ENCODE peak calls at places on chromosome 1, in nine cellular contexts. J, O, I, A, Y, K, N, S and U are unnamed samples.

GRCh38 chr1:6384962-6385672 is 8.4 kb downstream of the ACOT7 start:
- DNase-seq in J (no peak), O (no peak), I (no peak), A (no peak), Y (no peak), K (no peak), N (no peak), S (peak), U (no peak)

GRCh38 chr1:32652244-32652962 is 1.4 kb downstream of the RBBP4 start:
- DNase-seq in J (no peak), O (no peak), I (no peak), A (no peak), Y (no peak), K (no peak), N (no peak), S (no peak), U (no peak)

GRCh38 chr1:217274927-217275616 is 355.8 kb downstream of the GPATCH2 start:
- DNase-seq in J (no peak), O (no peak), I (no peak), A (no peak), Y (no peak), K (peak), N (no peak), S (no peak), U (no peak)

GRCh38 chr1:15344800-15345710 is 64.6 kb upstream of the EFHD2 start:
- DNase-seq in J (no peak), O (no peak), I (no peak), A (no peak), Y (no peak), K (no peak), N (no peak), S (no peak), U (no peak)

GRCh38 chr1:20726932-20727745 is 5.4 kb downstream of the SH2D5 start:
- DNase-seq in J (no peak), O (no peak), I (no peak), A (peak), Y (peak), K (no peak), N (no peak), S (peak), U (no peak)

GRCh38 chr1:9296850-9297249 is 4.2 kb downstream of the SPSB1 start:
- DNase-seq in J (no peak), O (no peak), I (no peak), A (no peak), Y (no peak), K (no peak), N (no peak), S (no peak), U (no peak)

GRCh38 chr1:171251741-171252300 is 3.5 kb downstream of the FMO1 start:
- DNase-seq in J (no peak), O (peak), I (no peak), A (no peak), Y (no peak), K (no peak), N (peak), S (no peak), U (peak)

GRCh38 chr1:227111782-227112181 is 171.7 kb downstream of the COQ8A start:
- DNase-seq in J (no peak), O (no peak), I (no peak), A (no peak), Y (no peak), K (no peak), N (no peak), S (no peak), U (no peak)

GRCh38 chr1:91889717-91890459 is 3.9 kb upstream of the TGFBR3 start:
- DNase-seq in J (no peak), O (peak), I (no peak), A (peak), Y (no peak), K (peak), N (peak), S (no peak), U (no peak)

GRCh38 chr1:56993355-56993985 is 27.7 kb upstream of the C8B start:
- DNase-seq in J (no peak), O (no peak), I (no peak), A (no peak), Y (no peak), K (no peak), N (no peak), S (no peak), U (no peak)

GRCh38 chr1:172360511-172360910 is 60.0 kb upstream of the C1orf105 start:
- DNase-seq in J (no peak), O (no peak), I (peak), A (no peak), Y (no peak), K (peak), N (no peak), S (no peak), U (no peak)

GRCh38 chr1:53182111-53182593 is 14.5 kb upstream of the CPT2 start:
- DNase-seq in J (peak), O (peak), I (peak), A (peak), Y (peak), K (peak), N (peak), S (peak), U (peak)

GRCh38 chr1:111739984-111740765 is 980 bp upstream of the INKA2 start:
- DNase-seq in J (peak), O (peak), I (peak), A (peak), Y (peak), K (peak), N (peak), S (peak), U (peak)

GRCh38 chr1:46411601-46412341 is 17.7 kb downstream of the FAAH start:
- DNase-seq in J (no peak), O (no peak), I (peak), A (no peak), Y (no peak), K (no peak), N (no peak), S (no peak), U (no peak)
- TF ChIP-seq CTCF in J (no peak), O (peak), I (peak), A (peak), Y (peak), K (peak), N (no peak), S (no peak), U (no peak)

GRCh38 chr1:190615818-190616217 is 138.2 kb upstream of the BRINP3 start:
- DNase-seq in J (no peak), O (no peak), I (peak), A (no peak), Y (no peak), K (no peak), N (no peak), S (no peak), U (no peak)
- TF ChIP-seq CTCF in J (no peak), O (no peak), I (peak), A (no peak), Y (no peak), K (no peak), N (no peak), S (no peak), U (no peak)

DNA sequence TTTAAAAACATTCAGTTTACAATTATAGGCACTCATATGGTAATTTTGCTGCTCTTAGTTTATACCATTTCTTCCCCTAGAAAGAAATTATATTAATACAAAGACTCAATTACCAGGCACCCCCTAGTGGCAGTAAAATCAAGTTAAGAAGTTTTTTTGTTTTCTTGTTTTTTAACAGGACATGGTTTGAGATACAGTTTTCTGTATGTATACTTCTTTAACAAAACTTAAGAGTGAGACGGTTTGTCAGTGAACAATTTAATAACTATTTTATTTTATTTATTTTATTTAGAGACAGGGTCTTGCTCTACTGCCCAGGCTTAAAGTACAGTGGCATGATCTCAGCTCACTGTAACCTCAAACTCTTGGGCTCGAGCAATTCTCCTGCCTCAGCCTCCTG is 224.6 kb downstream of the FAF1 start:
- DNase-seq in J (no peak), O (peak), I (no peak), A (no peak), Y (no peak), K (peak), N (peak), S (no peak), U (no peak)
- TF ChIP-seq CTCF in J (peak), O (peak), I (peak), A (peak), Y (peak), K (peak), N (peak), S (peak), U (no peak)

DNA sequence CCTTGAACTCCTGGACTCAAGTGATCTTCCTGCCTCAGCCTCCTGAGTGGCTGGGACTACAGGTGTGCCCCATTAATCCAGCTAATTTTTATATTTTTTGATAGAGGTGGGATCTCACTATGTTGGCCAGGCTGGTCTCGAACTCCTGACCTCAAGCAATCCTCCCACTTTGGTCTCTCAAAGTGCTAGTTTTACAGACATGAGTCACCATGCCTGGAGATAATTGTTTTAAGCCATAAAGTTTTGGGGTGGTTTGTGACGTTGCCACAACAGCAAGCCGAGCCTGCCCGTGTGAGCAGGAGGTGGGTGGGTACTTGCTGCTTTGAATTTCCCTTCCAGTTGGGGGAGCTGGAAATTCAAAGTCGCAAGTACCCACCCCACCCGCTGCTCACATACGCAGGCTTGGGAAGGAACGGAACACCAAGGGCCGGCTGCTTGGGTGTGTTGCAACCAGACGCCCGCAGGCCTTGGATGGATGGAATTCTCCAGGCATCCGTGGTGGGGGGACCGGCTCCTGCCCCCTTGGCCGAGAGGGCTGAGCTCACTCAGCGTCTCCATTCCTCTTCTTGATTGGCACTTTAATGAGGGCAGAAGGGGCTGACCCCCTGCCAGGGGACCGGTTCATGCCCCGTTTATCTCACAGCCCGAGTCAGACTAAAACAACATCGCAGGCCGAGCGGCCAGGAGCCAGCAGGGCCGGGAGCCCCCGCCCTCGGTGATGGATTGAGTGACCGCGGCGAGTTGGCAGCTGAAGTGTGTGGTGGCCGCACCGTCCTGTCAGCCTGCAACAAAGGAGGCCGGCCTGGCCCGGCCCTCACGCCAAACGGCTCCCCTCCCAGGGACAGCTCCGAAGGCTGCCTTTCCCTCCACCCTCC is 78.1 kb downstream of the DHRS3 start:
- DNase-seq in J (peak), O (peak), I (peak), A (peak), Y (no peak), K (peak), N (no peak), S (no peak), U (no peak)
- TF ChIP-seq CTCF in J (no peak), O (peak), I (no peak), A (no peak), Y (no peak), K (no peak), N (no peak), S (no peak), U (no peak)